ENCODE peak calls at places on chromosomes 2 and 18, in nine cellular contexts. R is psoas muscle, N is mucosa of descending colon, W is right lobe of liver, G is body of pancreas, L is K562, D is breast epithelium, M is cardiac muscle cell, Z is astrocyte. X is an unnamed sample. For H3K9me3 and H3K4me1, the result is how much of the 10 kb centered on the place peaks cover.

GRCh38 chr2:127596311-127597045 is 49.5 kb upstream of the GPR17 start:
- DNase-seq in W (peak), G (no peak), Z (no peak), R (no peak), M (no peak), D (no peak), L (no peak), N (no peak), X (no peak)

GRCh38 chr2:63425606-63426005 is 162.7 kb downstream of the WDPCP start:
- DNase-seq in M (peak), G (no peak), N (no peak), R (no peak), D (no peak), Z (no peak), W (no peak), L (no peak), X (no peak)

GRCh38 chr2:69041214-69041613 is 28.2 kb downstream of the ANTXR1 start:
- DNase-seq in Z (no peak), N (no peak), D (no peak), M (peak), L (no peak), W (no peak), R (no peak), G (no peak), X (no peak)

GRCh38 chr2:30708491-30709290 is 98.6 kb downstream of the CAPN13 start:
- DNase-seq in R (no peak), M (peak), W (peak), D (no peak), N (no peak), L (peak), Z (no peak), G (no peak), X (peak)

GRCh38 chr18:6352275-6352674 is 62.4 kb downstream of the L3MBTL4 start:
- DNase-seq in Z (no peak), N (no peak), L (no peak), G (no peak), D (no peak), R (no peak), M (no peak), W (no peak), X (no peak)

GRCh38 chr2:24493713-24494112 is 2.7 kb downstream of the NCOA1 start:
- DNase-seq in M (peak), N (no peak), G (no peak), L (no peak), W (no peak), R (no peak), D (no peak), Z (no peak), X (no peak)

GRCh38 chr2:71277536-71278103 is 50.7 kb upstream of the PAIP2B start:
- DNase-seq in D (no peak), M (peak), G (peak), L (peak), Z (peak), R (peak), W (peak), N (peak), X (no peak)

GRCh38 chr2:95377216-95377530 is 25.3 kb upstream of the FAHD2A start:
- DNase-seq in W (no peak), G (no peak), M (no peak), Z (no peak), D (no peak), L (no peak), N (no peak), R (no peak), X (no peak)

GRCh38 chr2:230774348-230774951 is 61.8 kb downstream of the CAB39 start:
- DNase-seq in M (peak), G (no peak), R (no peak), W (no peak), L (peak), N (no peak), Z (peak), D (no peak), X (no peak)

GRCh38 chr18:70249118-70249517 is 39.7 kb upstream of the SOCS6 start:
- DNase-seq in L (no peak), D (no peak), W (no peak), M (peak), G (no peak), Z (peak), R (no peak), N (no peak), X (no peak)

GRCh38 chr2:241157841-241158545 is 7.7 kb downstream of the PPP1R7 start:
- DNase-seq in L (no peak), R (no peak), D (no peak), G (no peak), N (no peak), M (no peak), W (no peak), Z (peak), X (no peak)

GRCh38 chr18:31657823-31658669 is 26.3 kb downstream of the B4GALT6 start:
- DNase-seq in N (peak), G (no peak), Z (no peak), W (no peak), M (no peak), R (no peak), L (no peak), D (no peak), X (no peak)

GRCh38 chr2:8153258-8153718 is 528.6 kb upstream of the ID2 start:
- DNase-seq in D (no peak), N (no peak), M (no peak), G (no peak), R (no peak), Z (no peak), W (no peak), L (no peak), X (no peak)

GRCh38 chr2:59182249-59182648 is 941.1 kb upstream of the FANCL start:
- DNase-seq in N (peak), Z (no peak), M (no peak), G (no peak), W (no peak), D (no peak), R (no peak), L (peak), X (no peak)

GRCh38 chr2:107932986-107933385 is 53.3 kb upstream of the SLC5A7 start:
- DNase-seq in R (no peak), Z (no peak), L (no peak), G (no peak), D (no peak), W (no peak), M (peak), N (no peak), X (no peak)

GRCh38 chr2:96552284-96553175 is 16.0 kb downstream of the ARID5A start:
- DNase-seq in N (no peak), M (no peak), G (no peak), D (no peak), L (no peak), W (no peak), Z (no peak), R (no peak), X (no peak)

GRCh38 chr2:30366199-30366691 is 80.8 kb upstream of the LCLAT1 start:
- DNase-seq in M (no peak), G (no peak), W (no peak), Z (peak), D (no peak), N (no peak), R (no peak), L (no peak), X (no peak)

GRCh38 chr2:241508510-241509407 is at the start of gene STK25:
- DNase-seq in Z (peak), W (peak), M (peak), G (peak), D (peak), L (peak), R (peak), N (peak), X (peak)

GRCh38 chr2:230956827-230957755 is 32.0 kb upstream of the GPR55 start:
- DNase-seq in G (no peak), W (no peak), N (peak), L (peak), Z (peak), M (peak), R (no peak), D (peak), X (no peak)

GRCh38 chr2:27408601-27409320 is 630 bp downstream of the PPM1G start:
- DNase-seq in R (no peak), L (no peak), D (no peak), N (peak), Z (no peak), M (peak), W (no peak), G (no peak), X (no peak)

GRCh38 chr2:170332676-170333402 is 154.9 kb downstream of the MYO3B start:
- DNase-seq in N (no peak), L (no peak), W (no peak), M (no peak), D (no peak), R (no peak), Z (no peak), G (no peak), X (no peak)

GRCh38 chr2:61371027-61371426 is 99.9 kb downstream of the USP34 start:
- DNase-seq in M (no peak), N (no peak), R (no peak), D (no peak), G (no peak), L (no peak), Z (no peak), W (no peak), X (no peak)

GRCh38 chr2:61362873-61363272 is 108.0 kb downstream of the USP34 start:
- DNase-seq in R (no peak), N (no peak), G (no peak), L (no peak), W (no peak), D (no peak), Z (no peak), M (no peak), X (no peak)

GRCh38 chr2:61363580-61363979 is 107.3 kb downstream of the USP34 start:
- DNase-seq in W (no peak), Z (no peak), R (no peak), D (no peak), M (no peak), G (no peak), N (no peak), L (no peak), X (no peak)

GRCh38 chr2:61368687-61369665 is 101.9 kb downstream of the USP34 start:
- DNase-seq in R (no peak), M (peak), D (no peak), L (no peak), N (no peak), Z (peak), G (no peak), W (no peak), X (no peak)

DNA sequence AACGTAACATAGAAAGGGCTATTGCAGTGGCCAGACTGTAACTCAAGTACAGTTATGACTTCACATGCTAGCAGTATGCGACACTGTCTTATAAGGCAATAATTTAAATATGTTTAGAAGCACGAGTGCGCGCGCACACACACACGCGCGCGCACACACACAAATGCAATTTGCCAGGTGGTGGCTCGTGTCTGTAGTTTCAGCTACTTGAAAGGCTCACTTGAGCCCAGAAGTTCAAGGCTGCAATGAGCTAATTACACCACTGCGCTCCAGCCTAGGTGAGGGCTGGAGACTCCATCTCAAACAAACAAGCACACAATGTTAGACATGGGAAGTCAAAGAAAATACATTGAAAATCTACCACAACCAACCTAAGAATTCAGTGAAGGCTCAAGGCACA is 103.7 kb downstream of the USP34 start:
- DNase-seq in W (no peak), R (no peak), N (no peak), M (no peak), G (no peak), Z (no peak), D (no peak), L (no peak), X (no peak)
- H3K9me3 ChIP-seq in W (under half), R (under half), N (under half), M (under half), G (under half), Z (under half), D (under half), L (under half), X (under half)

GRCh38 chr18:28999711-29000110 is 822.8 kb upstream of the CDH2 start:
- DNase-seq in N (no peak), D (no peak), R (no peak), M (no peak), W (no peak), L (no peak), G (no peak), Z (peak), X (no peak)

DNA sequence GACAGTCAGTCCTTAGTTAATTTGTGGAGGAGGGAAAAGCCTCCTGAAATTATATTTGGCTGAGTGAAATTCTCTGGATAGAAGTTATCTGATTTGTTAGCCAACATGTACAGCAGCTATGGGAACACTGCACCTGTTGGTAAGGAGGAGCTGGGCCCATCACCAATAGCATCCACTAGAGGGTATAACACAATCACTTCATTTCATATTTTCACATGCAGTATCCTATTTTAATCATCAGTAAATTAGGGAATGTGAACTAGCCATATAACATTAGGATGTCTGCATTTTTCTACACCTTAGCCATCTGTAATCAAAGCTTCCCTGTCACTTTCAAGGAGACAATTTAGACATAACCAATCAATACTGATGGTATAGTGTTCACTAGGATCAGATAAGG is 818.4 kb upstream of the CDH2 start:
- DNase-seq in L (no peak), W (no peak), Z (no peak), D (no peak), N (no peak), R (no peak), M (peak), G (no peak), X (no peak)
- TF ChIP-seq CTCF in L (no peak), W (no peak), Z (peak), D (no peak), N (no peak), R (no peak), M (peak), G (no peak), X (no peak)

GRCh38 chr2:48715042-48715899 is 40.3 kb downstream of the LHCGR start:
- DNase-seq in N (peak), R (no peak), L (no peak), G (no peak), M (peak), D (peak), W (no peak), Z (peak), X (peak)
- H3K4me1 ChIP-seq in N (under half), R (under half), L (under half), G (under half), M (under half), D (under half), W (under half), Z (under half), X (under half)

GRCh38 chr2:144749188-144749587 is 229.3 kb upstream of the ZEB2 start:
- DNase-seq in R (no peak), M (no peak), D (no peak), G (no peak), W (no peak), Z (no peak), L (no peak), N (no peak), X (no peak)
- H3K9me3 ChIP-seq in R (under half), M (under half), D (under half), G (under half), W (under half), Z (under half), L (under half), N (under half), X (under half)

X was measured in lung.